ENCODE peak calls at places on chromosomes 6 and 20, in seven cellular contexts. U, X, K, P, V, Y and E are unnamed samples.

GRCh38 chr6:156889986-156890385 is 112.8 kb downstream of the ARID1B start:
- DNase-seq in U (no peak), X (no peak), K (no peak), P (no peak), V (no peak), Y (no peak), E (no peak)

GRCh38 chr6:145267076-145267867 is 468.0 kb downstream of the EPM2A start:
- DNase-seq in U (no peak), X (no peak), K (no peak), P (no peak), V (no peak), Y (no peak), E (no peak)

GRCh38 chr6:161029195-161029809 is 37.7 kb downstream of the MAP3K4 start:
- DNase-seq in U (no peak), X (no peak), K (no peak), P (peak), V (no peak), Y (no peak), E (peak)

GRCh38 chr20:9177278-9177677 is 108.4 kb downstream of the PLCB4 start:
- DNase-seq in U (no peak), X (no peak), K (no peak), P (no peak), V (no peak), Y (no peak), E (peak)

GRCh38 chr6:2558098-2558770 is 192.5 kb downstream of the MYLK4 start:
- DNase-seq in U (no peak), X (no peak), K (no peak), P (peak), V (no peak), Y (no peak), E (peak)

GRCh38 chr6:113813207-113813606 is 43.9 kb upstream of the MARCKS start:
- DNase-seq in U (no peak), X (no peak), K (no peak), P (peak), V (no peak), Y (no peak), E (peak)

GRCh38 chr20:50513169-50514034 is 3.2 kb downstream of the PTPN1 start:
- DNase-seq in U (no peak), X (no peak), K (peak), P (peak), V (no peak), Y (no peak), E (peak)

GRCh38 chr20:63183422-63184146 is 32.3 kb downstream of the YTHDF1 start:
- DNase-seq in U (no peak), X (peak), K (peak), P (peak), V (peak), Y (peak), E (peak)

GRCh38 chr6:44058617-44059358 is 68.5 kb downstream of the MRPL14 start:
- DNase-seq in U (no peak), X (no peak), K (peak), P (no peak), V (peak), Y (no peak), E (peak)

GRCh38 chr6:52731719-52732118 is 31.6 kb downstream of the GSTA2 start:
- DNase-seq in U (no peak), X (no peak), K (no peak), P (no peak), V (no peak), Y (no peak), E (no peak)

GRCh38 chr6:82589509-82590206 is 226.0 kb downstream of the TPBG start:
- DNase-seq in U (no peak), X (no peak), K (peak), P (peak), V (no peak), Y (no peak), E (peak)

GRCh38 chr20:33561981-33562601 is 72.2 kb downstream of the CBFA2T2 start:
- DNase-seq in U (peak), X (peak), K (peak), P (peak), V (no peak), Y (no peak), E (peak)

GRCh38 chr20:1673424-1673823 is 15.8 kb upstream of the SIRPG start:
- DNase-seq in U (no peak), X (no peak), K (no peak), P (no peak), V (no peak), Y (no peak), E (no peak)

GRCh38 chr6:128239146-128239545 is 281.3 kb downstream of the PTPRK start:
- DNase-seq in U (no peak), X (no peak), K (no peak), P (no peak), V (no peak), Y (no peak), E (no peak)

GRCh38 chr20:10686356-10687169 is 12.8 kb upstream of the JAG1 start:
- DNase-seq in U (no peak), X (no peak), K (no peak), P (no peak), V (no peak), Y (no peak), E (peak)

GRCh38 chr6:93418448-93419303 is 683 bp downstream of the EPHA7 start:
- DNase-seq in U (peak), X (peak), K (no peak), P (peak), V (peak), Y (no peak), E (no peak)

GRCh38 chr6:3247255-3248146 is 11.2 kb upstream of the PSMG4 start:
- DNase-seq in U (peak), X (peak), K (no peak), P (peak), V (no peak), Y (no peak), E (peak)

GRCh38 chr6:85641522-85641915 is 1.2 kb downstream of the SYNCRIP start:
- DNase-seq in U (no peak), X (no peak), K (peak), P (peak), V (no peak), Y (no peak), E (no peak)

GRCh38 chr6:158567152-158567551 is 7.3 kb downstream of the TMEM181 start:
- DNase-seq in U (no peak), X (no peak), K (no peak), P (no peak), V (no peak), Y (no peak), E (no peak)

GRCh38 chr6:134421496-134421895 is 103.6 kb upstream of the SGK1 start:
- DNase-seq in U (no peak), X (no peak), K (no peak), P (no peak), V (no peak), Y (no peak), E (no peak)

GRCh38 chr6:161010418-161010817 is 18.8 kb downstream of the MAP3K4 start:
- DNase-seq in U (no peak), X (no peak), K (peak), P (peak), V (no peak), Y (no peak), E (peak)

GRCh38 chr6:107488174-107488874 is 1.6 kb upstream of the SOBP start:
- DNase-seq in U (no peak), X (no peak), K (no peak), P (no peak), V (no peak), Y (no peak), E (no peak)

GRCh38 chr6:107144014-107144413 is 28.7 kb upstream of the BEND3 start:
- DNase-seq in U (no peak), X (no peak), K (no peak), P (no peak), V (no peak), Y (no peak), E (no peak)